ENCODE peak calls at places on chromosomes 11 and 22, in eight cellular contexts. V is GM23338, B is transverse colon, I is GM12878, Z is K562, T is HL-60, Q is HCT116, W is HepG2. P is an unnamed sample.

GRCh38 chr22:25167082-25167481 is 32.6 kb upstream of the CRYBB3 start:
- DNase-seq in T (no peak), V (no peak), I (no peak), W (no peak), Q (peak), Z (no peak), B (no peak), P (no peak)

GRCh38 chr11:81772161-81772560 is 961.5 kb downstream of the FAM181B start:
- DNase-seq in W (no peak), T (no peak), Q (no peak), I (no peak), B (no peak), Z (no peak), V (peak), P (no peak)

GRCh38 chr11:63920126-63920869 is 3.3 kb upstream of the RCOR2 start:
- DNase-seq in T (no peak), W (peak), Z (no peak), V (peak), B (peak), Q (no peak), I (no peak), P (no peak)

GRCh38 chr11:131683666-131684065 is 313.3 kb downstream of the NTM start:
- DNase-seq in V (no peak), Q (no peak), T (no peak), W (no peak), Z (no peak), I (no peak), B (no peak), P (no peak)

GRCh38 chr11:45390407-45390806 is 104.3 kb upstream of the SYT13 start:
- DNase-seq in Z (no peak), W (peak), Q (no peak), V (no peak), B (no peak), T (no peak), I (no peak), P (no peak)

GRCh38 chr11:134795017-134795416 is 383.0 kb upstream of the B3GAT1 start:
- DNase-seq in Z (no peak), Q (no peak), T (no peak), I (no peak), V (no peak), W (no peak), B (no peak), P (no peak)

GRCh38 chr22:36333632-36334031 is 54.1 kb downstream of the MYH9 start:
- DNase-seq in W (no peak), B (no peak), Z (no peak), I (no peak), Q (no peak), V (no peak), T (no peak), P (no peak)

GRCh38 chr11:940496-941135 is 14.9 kb downstream of the AP2A2 start:
- DNase-seq in Q (no peak), T (no peak), W (no peak), Z (no peak), V (no peak), I (no peak), B (no peak), P (peak)

GRCh38 chr11:12678092-12678491 is 3.9 kb downstream of the TEAD1 start:
- DNase-seq in W (no peak), Z (no peak), I (no peak), B (no peak), T (no peak), V (no peak), Q (no peak), P (no peak)

GRCh38 chr22:24059121-24059520 is 48.0 kb downstream of the CABIN1 start:
- DNase-seq in V (no peak), I (no peak), W (no peak), Q (no peak), Z (no peak), B (no peak), T (no peak), P (peak)
- TF ChIP-seq POLR2AphosphoS5 in V (no peak), I (no peak), W (no peak), Q (no peak), Z (no peak), B (no peak), T (no peak), P (no peak)

DNA sequence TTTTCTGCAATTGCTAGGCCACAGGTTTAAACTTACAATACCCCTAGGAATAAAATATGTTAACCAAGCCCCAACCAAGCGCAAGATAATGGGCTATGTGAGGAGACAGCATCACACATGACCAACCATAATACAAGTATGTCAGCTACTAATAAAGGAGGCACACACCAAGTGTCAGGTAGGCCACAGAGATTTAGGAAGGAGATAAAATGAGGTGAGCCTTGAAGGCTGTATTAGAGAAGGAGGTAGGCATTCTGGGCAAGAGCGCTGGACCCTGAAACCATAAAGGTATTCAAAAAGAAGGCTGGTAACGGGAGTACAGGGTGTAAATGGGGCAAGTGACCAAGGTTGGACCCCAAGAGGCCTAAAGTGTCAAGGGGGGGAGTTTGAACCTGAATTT is 45.1 kb downstream of the SYTL2 start:
- DNase-seq in B (no peak), Q (no peak), V (no peak), Z (no peak), T (no peak), W (no peak), I (no peak), P (no peak)
- H3K27ac ChIP-seq in B (no peak), Q (no peak), V (no peak), Z (no peak), T (no peak), W (no peak), I (no peak), P (no peak)

GRCh38 chr22:44444341-44445306 is 53.4 kb downstream of the RTL6 start:
- DNase-seq in Q (no peak), B (no peak), Z (peak), T (no peak), I (no peak), V (peak), W (no peak), P (no peak)
- TF ChIP-seq CTCF in Q (no peak), B (no peak), Z (peak), T (no peak), I (no peak), V (peak), W (peak), P (no peak)

GRCh38 chr11:76824083-76824939 is 36.4 kb upstream of the ACER3 start:
- DNase-seq in Q (peak), V (peak), Z (peak), W (no peak), B (no peak), T (no peak), I (no peak), P (peak)
- TF ChIP-seq POLR2AphosphoS5 in Q (no peak), V (no peak), Z (no peak), W (no peak), B (no peak), T (no peak), I (no peak), P (peak)

P was measured in endothelial cell of umbilical vein.